ENCODE peak calls at places on chromosomes 13 and 19, in four cellular contexts. H, L, F and R are unnamed samples.

GRCh38 chr19:34224996-34225658 is 29.2 kb upstream of the GARRE1 start:
- DNase-seq in F (no peak), L (no peak), H (no peak), R (no peak)

GRCh38 chr13:97306646-97307045 is 84.5 kb downstream of the MBNL2 start:
- DNase-seq in L (peak; percentile 61), H (no peak), F (no peak), R (no peak)

GRCh38 chr13:48776396-48776795 is 122.7 kb downstream of the CYSLTR2 start:
- DNase-seq in L (no peak), F (no peak), H (no peak), R (no peak)

GRCh38 chr13:27631665-27632064 is 10.0 kb downstream of the POLR1D start:
- DNase-seq in H (no peak), L (no peak), F (no peak), R (no peak)

GRCh38 chr19:57964761-57965160 is 9.6 kb downstream of the C19orf18 start:
- DNase-seq in F (no peak), L (no peak), H (no peak), R (no peak)

GRCh38 chr13:104099750-104100149 is 1033.5 kb upstream of the SLC10A2 start:
- DNase-seq in L (no peak), F (no peak), H (no peak), R (no peak)

GRCh38 chr13:49733181-49733951 is 42.1 kb upstream of the EBPL start:
- DNase-seq in F (no peak), H (no peak), L (peak; percentile 59), R (no peak)

GRCh38 chr19:20179946-20180345 is 12.9 kb downstream of the ZNF486 start:
- DNase-seq in F (no peak), L (no peak), H (no peak), R (no peak)

GRCh38 chr19:55303477-55303876 is 19.7 kb downstream of the BRSK1 start:
- DNase-seq in H (no peak), L (no peak), F (no peak), R (no peak)

GRCh38 chr13:103883698-103884097 is 817.5 kb upstream of the SLC10A2 start:
- DNase-seq in F (no peak), H (no peak), L (no peak), R (no peak)

GRCh38 chr13:53545340-53545941 is 516.8 kb downstream of the OLFM4 start:
- DNase-seq in L (no peak), H (no peak), F (no peak), R (peak; percentile 48)

GRCh38 chr13:64930636-64931035 is 2299.5 kb downstream of the PCDH9 start:
- DNase-seq in L (no peak), F (no peak), H (no peak), R (no peak)

GRCh38 chr13:52405767-52406494 is at the start of gene THSD1:
- DNase-seq in H (no peak), F (no peak), L (no peak), R (peak; percentile 54)

GRCh38 chr19:30236006-30236405 is 136.2 kb upstream of the ZNF536 start:
- DNase-seq in F (no peak), L (no peak), H (no peak), R (no peak)

GRCh38 chr19:4676955-4677731 is 7.0 kb upstream of the MYDGF start:
- DNase-seq in H (no peak), L (peak; percentile 69), F (peak; percentile 89), R (peak; percentile 87)

GRCh38 chr13:41696163-41697003 is 239.0 kb downstream of the RGCC start:
- DNase-seq in F (peak; percentile 3), H (no peak), L (peak; percentile 2), R (no peak)

GRCh38 chr13:41697578-41697977 is 240.2 kb downstream of the RGCC start:
- DNase-seq in L (no peak), H (no peak), F (no peak), R (peak; percentile 35)

GRCh38 chr13:41693434-41693833 is 236.1 kb downstream of the RGCC start:
- DNase-seq in H (no peak), F (no peak), L (no peak), R (no peak)

GRCh38 chr13:41691276-41691675 is 233.9 kb downstream of the RGCC start:
- DNase-seq in H (no peak), F (no peak), L (no peak), R (no peak)

GRCh38 chr13:41694902-41695301 is 237.6 kb downstream of the RGCC start:
- DNase-seq in H (peak; percentile 7), L (no peak), F (peak; percentile 24), R (no peak)
- TF ChIP-seq TCF7 in H (no peak), L (no peak), F (no peak), R (no peak)

DNA sequence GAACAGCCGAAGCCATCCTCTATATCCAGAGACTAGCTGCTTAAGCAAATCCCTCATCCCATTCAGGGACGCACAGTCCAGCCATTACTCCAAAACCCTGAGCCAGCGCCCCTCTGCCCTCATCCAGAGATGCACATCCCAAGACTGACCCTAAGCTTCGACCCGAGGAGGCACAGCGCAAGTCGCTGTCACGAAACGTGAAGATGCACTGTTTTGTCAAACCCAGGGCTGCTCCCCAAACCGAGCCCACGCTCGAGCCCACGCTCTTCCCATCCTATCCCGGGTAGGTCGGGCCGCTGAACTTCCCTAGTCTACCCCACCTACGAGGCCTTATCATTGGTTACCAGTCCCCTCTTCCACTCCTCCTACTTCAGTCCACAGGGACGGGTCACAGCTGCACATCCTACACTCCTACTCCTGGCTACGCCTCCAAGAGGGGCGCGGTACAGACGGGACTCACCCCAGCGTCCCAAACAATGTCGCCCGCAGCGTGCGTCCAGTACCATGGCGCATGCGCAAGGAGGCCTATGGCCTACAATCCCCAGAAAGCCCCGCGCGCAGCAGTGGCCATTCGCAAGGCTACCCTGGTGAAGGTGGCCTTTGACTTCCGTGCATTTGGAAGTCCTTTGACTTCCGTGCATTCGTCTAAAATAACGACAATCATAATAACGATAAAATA is at the start of gene ZNF285:
- DNase-seq in H (peak; percentile 1), L (peak; percentile 84), F (peak; percentile 87), R (peak; percentile 93)
- TF ChIP-seq TCF7 in H (no peak), L (no peak), F (no peak), R (no peak)

DNA sequence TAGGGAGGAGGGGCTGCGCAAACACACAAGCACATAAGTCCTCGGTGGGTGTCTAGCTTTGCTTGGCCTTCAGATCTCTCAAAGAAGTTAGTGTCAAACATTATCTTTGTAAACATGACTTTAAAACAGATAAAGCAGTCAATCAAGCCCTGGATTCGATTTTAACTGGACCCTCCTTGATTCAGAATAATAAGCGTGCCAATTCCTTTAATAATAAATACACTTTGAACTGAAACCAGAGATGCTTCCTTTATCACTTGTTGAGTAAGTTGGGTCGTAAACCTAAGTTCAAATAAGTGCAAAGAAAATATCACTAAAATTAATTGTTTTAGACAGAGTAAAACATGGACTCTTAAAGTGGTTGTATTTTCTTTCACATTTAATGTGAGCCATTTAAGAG is 30.9 kb downstream of the POU4F1 start:
- DNase-seq in F (no peak), L (no peak), H (no peak), R (no peak)
- TF ChIP-seq TCF7 in F (no peak), L (no peak), H (no peak), R (no peak)

DNA sequence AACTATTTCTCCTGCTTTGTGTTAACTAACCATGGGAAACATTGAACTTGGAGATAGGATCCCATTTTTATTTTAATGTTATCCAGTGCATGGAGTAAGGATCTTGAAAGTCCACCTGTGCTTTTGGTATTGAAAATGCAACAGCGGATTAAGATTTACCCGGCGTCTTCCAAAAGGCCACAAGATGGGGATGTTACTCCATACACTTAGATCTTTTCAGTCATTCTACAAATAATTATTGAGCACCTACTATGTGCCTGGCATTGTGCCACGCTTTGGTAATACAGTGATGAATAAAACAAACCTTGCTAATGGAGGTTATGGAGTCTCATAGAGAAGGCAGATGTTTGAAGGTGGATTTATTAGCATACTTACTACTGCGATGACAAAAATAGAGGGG is 56.9 kb downstream of the RFC3 start:
- DNase-seq in H (no peak), L (no peak), F (no peak), R (no peak)
- TF ChIP-seq TCF7 in H (no peak), L (no peak), F (no peak), R (no peak)

GRCh38 chr19:28882818-28883217 is 330.1 kb downstream of the UQCRFS1 start:
- DNase-seq in H (no peak), F (no peak), L (no peak), R (no peak)

GRCh38 chr19:28884786-28885476 is 328.0 kb downstream of the UQCRFS1 start:
- DNase-seq in F (no peak), L (no peak), H (no peak), R (no peak)

GRCh38 chr19:28880735-28881401 is 332.1 kb downstream of the UQCRFS1 start:
- DNase-seq in F (no peak), L (no peak), H (no peak), R (no peak)

GRCh38 chr19:28881616-28882015 is 331.3 kb downstream of the UQCRFS1 start:
- DNase-seq in F (no peak), L (no peak), H (no peak), R (no peak)

DNA sequence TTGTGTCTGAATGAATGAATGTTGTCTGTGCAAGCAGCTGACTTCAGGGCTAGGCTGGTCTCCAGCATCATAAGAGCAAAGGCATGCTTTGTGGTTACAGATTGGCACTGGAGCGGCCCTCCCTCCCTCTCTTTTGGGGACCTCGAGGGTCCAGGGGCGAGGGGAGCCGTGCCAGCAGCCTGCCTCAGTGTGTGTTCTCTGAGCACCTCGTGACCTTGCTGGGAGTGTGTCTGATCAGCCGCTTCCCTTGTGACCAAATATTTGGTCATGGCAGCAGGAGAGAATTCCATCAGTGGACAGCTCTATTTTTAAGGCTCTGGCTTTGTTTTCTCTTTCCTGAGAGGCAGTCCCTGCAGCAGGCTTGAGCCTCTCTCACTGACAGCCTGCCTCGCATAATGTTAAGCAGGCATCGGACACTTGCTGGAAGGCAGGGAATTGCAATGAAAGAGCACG is 329.7 kb downstream of the UQCRFS1 start:
- DNase-seq in F (no peak), L (no peak), H (no peak), R (no peak)
- TF ChIP-seq TCF7 in F (no peak), L (no peak), H (no peak), R (no peak)

DNA sequence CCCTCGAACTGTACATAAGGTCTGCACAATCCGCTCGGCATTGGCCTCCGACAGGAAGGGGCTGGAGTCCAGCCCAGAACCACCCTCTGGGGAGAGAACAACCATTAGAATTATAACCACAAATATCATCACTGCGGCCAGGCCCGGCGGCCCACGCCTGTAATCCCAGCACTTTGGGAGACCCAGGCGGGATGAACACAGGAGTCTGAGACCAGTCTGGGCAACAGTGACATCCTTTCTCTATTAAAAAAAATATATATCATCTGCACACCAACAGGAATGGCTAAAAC is 11.4 kb downstream of the COQ8B start:
- DNase-seq in H (no peak), F (no peak), L (no peak), R (no peak)
- TF ChIP-seq TCF7 in H (no peak), F (no peak), L (no peak), R (no peak)

GRCh38 chr13:99307247-99307646 is at the start of gene GPR183:
- DNase-seq in L (no peak), H (no peak), F (peak; percentile 50), R (no peak)
- TF ChIP-seq TCF7 in L (no peak), H (no peak), F (no peak), R (no peak)